ENCODE peak calls at places on chromosomes 2 and 18, in four cellular contexts. K is aorta, B is lower lobe of right lung, L is non-pigmented ciliary epithelial cell. E is an unnamed sample.

GRCh38 chr2:143379955-143380354 is 250.7 kb downstream of the ARHGAP15 start:
- DNase-seq in K (no peak), B (no peak), L (no peak), E (no peak)

GRCh38 chr2:232482301-232483238 is 5.1 kb downstream of the ECEL1 start:
- DNase-seq in B (peak; percentile 41), L (no peak), K (peak; percentile 52), E (no peak)

GRCh38 chr2:142834003-142834402 is 43.5 kb upstream of the KYNU start:
- DNase-seq in K (no peak), B (no peak), L (peak; percentile 48), E (no peak)

GRCh38 chr2:95053543-95053942 is 28.0 kb downstream of the MAL start:
- DNase-seq in B (no peak), K (peak; percentile 44), L (no peak), E (peak; percentile 89)

GRCh38 chr2:11393711-11394236 is 49.3 kb upstream of the ROCK2 start:
- DNase-seq in L (no peak), B (no peak), K (no peak), E (no peak)

GRCh38 chr2:108194409-108195132 is 45.2 kb upstream of the SULT1C3 start:
- DNase-seq in K (no peak), B (no peak), L (no peak), E (peak; percentile 47)

GRCh38 chr18:59681521-59682004 is 15.7 kb downstream of the CCBE1 start:
- DNase-seq in B (no peak), L (no peak), K (no peak), E (no peak)

GRCh38 chr2:226732478-226733188 is 67.0 kb downstream of the IRS1 start:
- DNase-seq in L (no peak), B (no peak), K (no peak), E (no peak)

GRCh38 chr2:231617059-231617926 is 24.6 kb downstream of the TEX44 start:
- DNase-seq in B (no peak), L (no peak), K (no peak), E (no peak)

GRCh38 chr2:55511508-55512124 is 7.9 kb upstream of the CFAP36 start:
- DNase-seq in L (no peak), K (no peak), B (no peak), E (peak; percentile 82)

GRCh38 chr18:26036635-26037034 is 53.8 kb downstream of the SS18 start:
- DNase-seq in L (no peak), B (no peak), K (no peak), E (no peak)

GRCh38 chr2:43348904-43349725 is 122.7 kb upstream of the ZFP36L2 start:
- DNase-seq in K (no peak), L (no peak), B (no peak), E (no peak)

GRCh38 chr18:9975658-9976057 is 61.8 kb downstream of the VAPA start:
- DNase-seq in K (no peak), L (no peak), B (no peak), E (peak; percentile 39)

GRCh38 chr18:77015176-77015575 is 117.4 kb downstream of the MBP start:
- DNase-seq in B (no peak), L (no peak), K (no peak), E (no peak)

GRCh38 chr2:176130153-176130916 is 830 bp downstream of the HOXD8 start:
- DNase-seq in L (no peak), B (no peak), K (peak; percentile 89), E (peak; percentile 86)

GRCh38 chr2:239927424-239927981 is 97.6 kb downstream of the NDUFA10 start:
- DNase-seq in K (peak; percentile 68), B (peak; percentile 59), L (peak; percentile 73), E (peak; percentile 74)

E was measured in DMS53.